ENCODE peak calls at places on chromosomes 11 and 22, in eight cellular contexts. X, B, W, J, Q, Y, A and H are unnamed samples.

GRCh38 chr11:111526501-111526900 is 11.9 kb downstream of the HOATZ start:
- DNase-seq in X (no peak), B (no peak), W (no peak), J (no peak), Q (peak; percentile 65), Y (no peak), A (no peak), H (no peak)

GRCh38 chr11:119338946-119339580 is 1.6 kb downstream of the C1QTNF5 start:
- DNase-seq in X (no peak), B (no peak), W (no peak), J (no peak), Q (no peak), Y (no peak), A (no peak), H (no peak)

GRCh38 chr11:126310229-126310991 is 6.5 kb downstream of the DCPS start:
- DNase-seq in X (peak; percentile 61), B (no peak), W (peak; percentile 87), J (peak; percentile 25), Q (peak; percentile 86), Y (peak; percentile 45), A (peak; percentile 83), H (peak; percentile 85)

GRCh38 chr11:131099013-131099412 is 182.7 kb upstream of the SNX19 start:
- DNase-seq in X (no peak), B (no peak), W (no peak), J (no peak), Q (peak; percentile 39), Y (no peak), A (no peak), H (no peak)

GRCh38 chr11:69862331-69862761 is 43.1 kb upstream of the FGF3 start:
- DNase-seq in X (no peak), B (no peak), W (no peak), J (no peak), Q (no peak), Y (no peak), A (no peak), H (no peak)

GRCh38 chr22:39253427-39254070 is 8.8 kb upstream of the PDGFB start:
- DNase-seq in X (no peak), B (no peak), W (peak; percentile 75), J (no peak), Q (peak; percentile 82), Y (no peak), A (no peak), H (peak; percentile 88)

GRCh38 chr11:87428266-87428665 is 390.5 kb downstream of the TMEM135 start:
- DNase-seq in X (no peak), B (no peak), W (no peak), J (no peak), Q (no peak), Y (no peak), A (no peak), H (no peak)

GRCh38 chr22:26669060-26669481 is 11.7 kb downstream of the MIAT start:
- DNase-seq in X (no peak), B (no peak), W (no peak), J (no peak), Q (peak; percentile 40), Y (no peak), A (no peak), H (peak; percentile 50)

GRCh38 chr11:132402056-132402684 is 1031.8 kb downstream of the NTM start:
- DNase-seq in X (no peak), B (no peak), W (no peak), J (no peak), Q (peak; percentile 81), Y (no peak), A (no peak), H (peak; percentile 30)

GRCh38 chr11:75547617-75548054 is 14.4 kb upstream of the SERPINH1 start:
- DNase-seq in X (peak; percentile 58), B (no peak), W (peak; percentile 86), J (no peak), Q (peak; percentile 88), Y (no peak), A (peak; percentile 89), H (peak; percentile 82)

GRCh38 chr11:130217133-130217631 is 57.6 kb downstream of the ST14 start:
- DNase-seq in X (no peak), B (no peak), W (peak; percentile 57), J (no peak), Q (no peak), Y (no peak), A (no peak), H (no peak)

GRCh38 chr11:77019976-77020591 is 14.1 kb upstream of the B3GNT6 start:
- DNase-seq in X (no peak), B (no peak), W (no peak), J (no peak), Q (no peak), Y (no peak), A (no peak), H (peak; percentile 32)

GRCh38 chr11:103682318-103683184 is 353.9 kb upstream of the DDI1 start:
- DNase-seq in X (peak; percentile 56), B (peak; percentile 8), W (peak; percentile 80), J (peak; percentile 1), Q (peak; percentile 79), Y (peak; percentile 6), A (peak; percentile 11), H (peak; percentile 95)

GRCh38 chr11:116981216-116981887 is 116.9 kb downstream of the SIK3 start:
- DNase-seq in X (peak; percentile 36), B (no peak), W (no peak), J (no peak), Q (peak; percentile 32), Y (no peak), A (no peak), H (no peak)

GRCh38 chr22:23551385-23551784 is 28.7 kb downstream of the IGLL1 start:
- DNase-seq in X (no peak), B (no peak), W (no peak), J (no peak), Q (no peak), Y (no peak), A (no peak), H (no peak)

GRCh38 chr11:65650547-65651338 is 12.0 kb downstream of the RELA start:
- DNase-seq in X (peak; percentile 38), B (no peak), W (no peak), J (no peak), Q (no peak), Y (no peak), A (peak; percentile 93), H (no peak)

GRCh38 chr11:134538793-134539192 is 126.8 kb upstream of the B3GAT1 start:
- DNase-seq in X (no peak), B (no peak), W (no peak), J (no peak), Q (no peak), Y (no peak), A (no peak), H (no peak)

GRCh38 chr11:118998822-118999221 is 884 bp downstream of the CENATAC start:
- DNase-seq in X (no peak), B (no peak), W (no peak), J (no peak), Q (peak; percentile 65), Y (no peak), A (peak; percentile 72), H (peak; percentile 65)

GRCh38 chr11:128714881-128715280 is 21.0 kb downstream of the FLI1 start:
- DNase-seq in X (no peak), B (no peak), W (no peak), J (no peak), Q (peak; percentile 84), Y (no peak), A (no peak), H (no peak)

GRCh38 chr11:105220175-105220574 is 80.6 kb upstream of the CARD18 start:
- DNase-seq in X (peak; percentile 20), B (no peak), W (no peak), J (no peak), Q (no peak), Y (no peak), A (no peak), H (no peak)

GRCh38 chr11:43547900-43548381 is 132.6 kb upstream of the HSD17B12 start:
- DNase-seq in X (peak; percentile 6), B (no peak), W (no peak), J (no peak), Q (peak; percentile 71), Y (no peak), A (no peak), H (peak; percentile 19)

GRCh38 chr22:40426671-40427070 is 56.3 kb downstream of the SGSM3 start:
- DNase-seq in X (no peak), B (no peak), W (no peak), J (no peak), Q (no peak), Y (no peak), A (no peak), H (no peak)

GRCh38 chr11:47329431-47329993 is 23.0 kb downstream of the MYBPC3 start:
- DNase-seq in X (no peak), B (no peak), W (no peak), J (no peak), Q (no peak), Y (no peak), A (no peak), H (no peak)

GRCh38 chr11:95884364-95884763 is 39.5 kb downstream of the MTMR2 start:
- DNase-seq in X (no peak), B (no peak), W (no peak), J (no peak), Q (peak; percentile 17), Y (no peak), A (no peak), H (no peak)

GRCh38 chr11:107898270-107898669 is 30.0 kb upstream of the RAB39A start:
- DNase-seq in X (peak; percentile 22), B (no peak), W (no peak), J (no peak), Q (peak; percentile 78), Y (no peak), A (peak; percentile 37), H (peak; percentile 72)

GRCh38 chr22:35643991-35644390 is 4.3 kb upstream of the APOL6 start:
- DNase-seq in X (no peak), B (no peak), W (no peak), J (no peak), Q (no peak), Y (no peak), A (no peak), H (no peak)

GRCh38 chr11:17573526-17573925 is 26.5 kb downstream of the OTOG start:
- DNase-seq in X (no peak), B (no peak), W (no peak), J (no peak), Q (no peak), Y (no peak), A (no peak), H (no peak)

GRCh38 chr22:17159504-17159951 is 451 bp upstream of the HDHD5 start:
- DNase-seq in X (no peak), B (no peak), W (peak; percentile 60), J (no peak), Q (peak; percentile 50), Y (peak; percentile 1), A (peak; percentile 44), H (no peak)

GRCh38 chr11:128725630-128726461 is 32.0 kb downstream of the FLI1 start:
- DNase-seq in X (peak; percentile 81), B (peak; percentile 46), W (no peak), J (peak; percentile 33), Q (peak; percentile 42), Y (peak; percentile 43), A (no peak), H (no peak)

GRCh38 chr11:74035264-74035663 is 26.4 kb upstream of the UCP3 start:
- DNase-seq in X (no peak), B (no peak), W (no peak), J (no peak), Q (no peak), Y (no peak), A (no peak), H (no peak)

GRCh38 chr11:11975201-11976092 is 33.0 kb downstream of the DKK3 start:
- DNase-seq in X (no peak), B (no peak), W (peak; percentile 44), J (no peak), Q (no peak), Y (no peak), A (no peak), H (no peak)

GRCh38 chr11:9047986-9048522 is 43.3 kb downstream of the SCUBE2 start:
- DNase-seq in X (no peak), B (no peak), W (no peak), J (no peak), Q (peak; percentile 41), Y (no peak), A (no peak), H (peak; percentile 77)

GRCh38 chr22:50276143-50276542 is 6.0 kb upstream of the MAPK11 start:
- DNase-seq in X (peak; percentile 83), B (no peak), W (no peak), J (no peak), Q (peak; percentile 59), Y (no peak), A (no peak), H (peak; percentile 72)

GRCh38 chr11:76946223-76946622 is 85.5 kb downstream of the ACER3 start:
- DNase-seq in X (no peak), B (no peak), W (no peak), J (no peak), Q (no peak), Y (no peak), A (no peak), H (no peak)